ENCODE peak calls at places on chromosomes 6 and 20, in eight cellular contexts. I is CD8-positive, alpha-beta T cell; Z is IMR-90; T is epithelial cell of esophagus; V is lower lobe of right lung; N is GM13977; B is mucosa of descending colon; K is right lobe of liver. S is an unnamed sample.

GRCh38 chr6:41549673-41550072 is 3.5 kb downstream of the FOXP4 start:
- DNase-seq in I (no peak), Z (no peak), T (no peak), V (no peak), N (no peak), B (no peak), K (no peak), S (no peak)

GRCh38 chr6:11819486-11819885 is 40.9 kb upstream of the ADTRP start:
- DNase-seq in I (no peak), Z (no peak), T (no peak), V (no peak), N (no peak), B (no peak), K (no peak), S (no peak)

GRCh38 chr6:7907159-7907558 is 3.4 kb downstream of the TXNDC5 start:
- DNase-seq in I (no peak), Z (no peak), T (no peak), V (no peak), N (no peak), B (no peak), K (no peak), S (no peak)

GRCh38 chr6:170067257-170067656 is 223.6 kb downstream of the DLL1 start:
- DNase-seq in I (no peak), Z (no peak), T (no peak), V (peak), N (no peak), B (no peak), K (no peak), S (peak)

GRCh38 chr20:44728835-44729342 is 13.7 kb downstream of the CCN5 start:
- DNase-seq in I (no peak), Z (peak), T (peak), V (peak), N (no peak), B (no peak), K (peak), S (no peak)

GRCh38 chr6:35310265-35310831 is 12.7 kb downstream of the DEF6 start:
- DNase-seq in I (peak), Z (no peak), T (no peak), V (no peak), N (no peak), B (no peak), K (no peak), S (no peak)

GRCh38 chr6:19873031-19873430 is 35.9 kb downstream of the ID4 start:
- DNase-seq in I (no peak), Z (no peak), T (no peak), V (no peak), N (no peak), B (no peak), K (no peak), S (no peak)

GRCh38 chr6:25789475-25789874 is 34.9 kb downstream of the SLC17A4 start:
- DNase-seq in I (no peak), Z (no peak), T (no peak), V (no peak), N (no peak), B (no peak), K (no peak), S (no peak)

GRCh38 chr20:1225263-1225728 is 548 bp upstream of the RAD21L1 start:
- DNase-seq in I (no peak), Z (no peak), T (no peak), V (no peak), N (no peak), B (no peak), K (no peak), S (peak)

GRCh38 chr6:137399949-137400443 is 94.2 kb downstream of the OLIG3 start:
- DNase-seq in I (no peak), Z (no peak), T (no peak), V (no peak), N (no peak), B (no peak), K (no peak), S (no peak)

GRCh38 chr6:25070547-25071366 is 135.0 kb upstream of the RIPOR2 start:
- DNase-seq in I (peak), Z (peak), T (peak), V (peak), N (peak), B (peak), K (peak), S (no peak)

GRCh38 chr6:18307006-18307405 is 42.7 kb upstream of the DEK start:
- DNase-seq in I (no peak), Z (peak), T (peak), V (no peak), N (no peak), B (no peak), K (no peak), S (no peak)

GRCh38 chr20:36574278-36575065 is 1.1 kb downstream of the TGIF2 start:
- DNase-seq in I (peak), Z (peak), T (peak), V (peak), N (peak), B (peak), K (peak), S (no peak)

GRCh38 chr20:35489717-35490116 is 34.3 kb downstream of the CEP250 start:
- DNase-seq in I (peak), Z (no peak), T (no peak), V (no peak), N (no peak), B (no peak), K (no peak), S (no peak)

GRCh38 chr20:62141397-62142251 is 1.6 kb downstream of the PSMA7 start:
- DNase-seq in I (peak), Z (peak), T (peak), V (no peak), N (no peak), B (peak), K (no peak), S (no peak)

GRCh38 chr6:160133441-160134336 is 12.1 kb downstream of the SLC22A1 start:
- DNase-seq in I (no peak), Z (no peak), T (no peak), V (no peak), N (peak), B (no peak), K (no peak), S (no peak)

GRCh38 chr20:14344746-14345145 is 7.3 kb upstream of the FLRT3 start:
- DNase-seq in I (no peak), Z (no peak), T (no peak), V (no peak), N (no peak), B (no peak), K (no peak), S (no peak)

GRCh38 chr20:59662856-59663512 is 58.6 kb downstream of the PHACTR3 start:
- DNase-seq in I (no peak), Z (no peak), T (no peak), V (no peak), N (no peak), B (no peak), K (no peak), S (no peak)

GRCh38 chr20:3672864-3673550 is 8.8 kb downstream of the ADAM33 start:
- DNase-seq in I (no peak), Z (no peak), T (no peak), V (peak), N (no peak), B (no peak), K (no peak), S (no peak)

GRCh38 chr6:97095466-97095865 is 170.9 kb downstream of the KLHL32 start:
- DNase-seq in I (no peak), Z (no peak), T (peak), V (no peak), N (no peak), B (no peak), K (no peak), S (no peak)

GRCh38 chr6:90144396-90144795 is 152.2 kb downstream of the BACH2 start:
- DNase-seq in I (no peak), Z (no peak), T (peak), V (no peak), N (peak), B (no peak), K (no peak), S (no peak)

GRCh38 chr6:159762681-159763293 is 942 bp downstream of the ACAT2 start:
- DNase-seq in I (peak), Z (no peak), T (peak), V (peak), N (peak), B (peak), K (peak), S (no peak)

GRCh38 chr6:158707826-158708225 is 58.0 kb downstream of the SYTL3 start:
- DNase-seq in I (no peak), Z (no peak), T (peak), V (peak), N (no peak), B (peak), K (no peak), S (no peak)

GRCh38 chr20:38091447-38092216 is 58.1 kb downstream of the RPRD1B start:
- DNase-seq in I (no peak), Z (peak), T (no peak), V (no peak), N (peak), B (no peak), K (no peak), S (no peak)

GRCh38 chr20:35702051-35702823 is 3.0 kb downstream of the ROMO1 start:
- DNase-seq in I (no peak), Z (peak), T (peak), V (no peak), N (no peak), B (no peak), K (no peak), S (no peak)

GRCh38 chr6:98975331-98975891 is 27.7 kb upstream of the FBXL4 start:
- DNase-seq in I (no peak), Z (no peak), T (no peak), V (no peak), N (no peak), B (no peak), K (no peak), S (no peak)

GRCh38 chr20:3616250-3616649 is 46.9 kb downstream of the GFRA4 start:
- DNase-seq in I (no peak), Z (peak), T (no peak), V (peak), N (no peak), B (no peak), K (no peak), S (no peak)

GRCh38 chr6:167409689-167410088 is 84.8 kb downstream of the TTLL2 start:
- DNase-seq in I (no peak), Z (no peak), T (no peak), V (no peak), N (no peak), B (no peak), K (no peak), S (no peak)

DNA sequence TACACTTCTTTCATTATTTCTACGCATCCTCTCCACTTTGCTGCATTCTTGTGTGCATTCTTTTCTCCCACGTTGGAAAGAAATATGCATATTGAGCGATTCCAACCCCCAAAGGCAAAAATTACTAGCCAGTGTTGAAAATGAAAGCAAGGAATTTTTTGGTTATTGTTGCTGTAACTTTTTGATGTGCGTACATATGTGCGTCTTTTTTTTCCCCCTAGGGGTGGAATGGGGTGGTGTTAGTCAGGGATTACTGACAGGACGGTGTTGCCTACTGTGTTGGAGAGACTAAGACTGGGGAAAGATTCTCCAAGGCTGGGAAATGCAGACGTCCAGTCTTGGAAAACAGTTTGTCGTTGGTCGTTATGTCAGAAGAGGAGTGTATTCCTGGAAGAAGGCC is 44.2 kb upstream of the ESR1 start:
- DNase-seq in I (no peak), Z (peak), T (peak), V (no peak), N (no peak), B (no peak), K (no peak), S (no peak)
- TF ChIP-seq CTCF in I (no peak), Z (peak), T (peak), V (peak), N (no peak), B (no peak), K (no peak), S (peak)

DNA sequence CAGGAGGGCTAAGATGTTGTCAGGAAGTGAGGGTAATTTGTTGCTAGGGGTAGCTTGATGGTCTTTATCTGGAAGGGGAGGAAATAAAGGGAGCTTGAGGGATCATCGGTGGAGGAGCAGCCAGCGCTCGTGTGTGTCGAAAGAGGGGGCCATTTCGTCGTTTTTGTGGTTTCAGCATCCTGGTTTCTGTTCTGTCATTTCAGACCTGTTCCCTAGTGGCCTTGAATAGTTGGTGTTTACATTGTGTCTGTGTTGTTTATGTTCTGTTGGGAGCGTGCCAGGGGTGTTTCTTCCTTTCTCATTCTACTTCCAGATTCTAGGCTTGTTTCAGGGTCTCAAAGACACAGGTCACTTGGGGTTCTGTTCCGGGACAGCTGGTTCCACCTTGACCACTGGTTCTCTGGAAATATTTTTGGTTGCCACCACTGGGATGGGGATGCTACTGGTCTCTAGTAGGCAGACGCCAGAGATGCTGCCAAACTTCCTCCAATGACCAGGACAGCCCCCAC is 113.9 kb upstream of the NAA20 start:
- DNase-seq in I (no peak), Z (peak), T (peak), V (peak), N (peak), B (peak), K (no peak), S (no peak)
- TF ChIP-seq CTCF in I (no peak), Z (peak), T (peak), V (peak), N (peak), B (no peak), K (no peak), S (no peak)

DNA sequence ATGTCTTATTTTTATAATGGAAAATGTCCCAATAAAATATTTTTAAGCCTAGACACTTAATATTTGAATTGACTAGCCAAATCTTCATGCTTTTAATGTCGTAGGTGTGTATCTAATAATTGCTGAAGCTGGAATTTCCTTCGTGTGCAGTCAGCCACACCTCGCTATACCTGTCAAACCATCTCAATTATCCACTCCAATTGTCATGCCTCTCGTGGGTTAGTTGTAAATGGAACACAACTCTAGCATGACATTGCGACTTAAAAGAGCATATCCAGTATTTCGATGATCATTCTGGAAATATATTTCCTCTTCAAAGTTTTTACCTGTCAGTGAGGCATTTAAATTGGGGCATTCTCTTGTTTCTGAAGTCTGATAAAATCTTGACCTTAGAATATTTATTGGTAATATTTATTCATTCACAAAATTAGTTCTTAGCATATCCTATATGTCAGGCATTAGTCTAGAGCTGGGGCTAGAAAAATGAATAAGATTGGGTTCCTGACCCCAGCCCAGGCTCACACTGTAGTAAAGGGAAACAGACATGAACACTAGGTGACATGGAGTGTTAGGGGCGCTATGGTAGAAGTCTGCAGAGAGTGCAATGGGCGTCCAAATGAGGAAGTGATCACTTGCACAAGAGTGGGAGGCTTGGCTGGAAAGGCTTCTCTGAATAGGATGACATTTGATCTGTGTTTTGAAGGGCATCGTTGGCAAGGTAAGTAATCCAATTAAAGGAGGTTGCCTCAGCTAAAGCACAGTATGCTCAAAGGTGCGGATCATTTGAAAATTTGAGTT is 11.0 kb upstream of the CFAP206 start:
- DNase-seq in I (no peak), Z (no peak), T (no peak), V (no peak), N (peak), B (no peak), K (no peak), S (no peak)
- TF ChIP-seq CTCF in I (no peak), Z (no peak), T (no peak), V (no peak), N (peak), B (no peak), K (no peak), S (no peak)

GRCh38 chr6:27651371-27651732 is 178.4 kb upstream of the ZNF184 start:
- DNase-seq in I (no peak), Z (no peak), T (peak), V (no peak), N (no peak), B (no peak), K (no peak), S (no peak)

DNA sequence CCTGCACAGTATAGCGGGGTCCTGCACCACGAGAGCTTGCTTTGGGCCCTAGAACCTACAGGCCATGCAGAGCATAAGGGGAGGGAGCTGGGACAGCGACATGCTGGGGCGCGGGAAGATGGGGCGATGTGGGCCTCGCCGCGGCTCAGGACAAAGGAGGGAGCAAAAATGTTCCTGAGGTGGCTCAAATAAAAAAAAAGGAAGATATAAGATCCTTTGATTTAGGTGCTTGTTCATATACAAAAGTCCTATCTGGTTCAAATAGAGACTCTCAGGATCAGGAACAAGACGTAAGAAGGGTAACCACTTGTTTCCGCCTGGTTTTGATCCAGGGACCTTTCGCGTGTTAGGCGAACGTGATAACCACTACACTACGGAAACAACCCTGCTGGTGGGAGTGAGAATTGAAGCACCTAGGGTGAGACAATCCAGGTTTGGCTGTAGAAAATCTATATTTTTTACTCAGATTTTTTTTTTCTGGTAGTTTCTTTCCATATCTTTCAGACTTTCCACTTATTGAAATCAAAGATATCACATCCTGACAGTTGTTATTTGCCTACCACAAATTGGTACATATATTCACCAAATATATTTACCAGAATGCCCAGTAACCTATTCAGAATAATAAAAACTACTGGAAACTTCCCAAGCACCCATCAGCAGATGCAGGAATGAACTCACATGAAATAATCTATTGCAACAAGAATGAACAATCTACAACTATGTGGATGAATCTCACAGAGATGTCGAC is 177.9 kb upstream of the ZNF184 start:
- DNase-seq in I (no peak), Z (peak), T (peak), V (no peak), N (peak), B (peak), K (no peak), S (no peak)
- TF ChIP-seq CTCF in I (no peak), Z (no peak), T (peak), V (no peak), N (peak), B (no peak), K (no peak), S (peak)

GRCh38 chr6:149806127-149806526 is 56.6 kb downstream of the PCMT1 start:
- DNase-seq in I (no peak), Z (peak), T (no peak), V (no peak), N (no peak), B (no peak), K (no peak), S (no peak)
- TF ChIP-seq CTCF in I (no peak), Z (no peak), T (no peak), V (no peak), N (no peak), B (no peak), K (no peak), S (no peak)

GRCh38 chr20:63955846-63956663 is at the start of gene UCKL1:
- DNase-seq in I (peak), Z (peak), T (peak), V (peak), N (peak), B (peak), K (peak), S (no peak)
- TF ChIP-seq CTCF in I (no peak), Z (no peak), T (no peak), V (no peak), N (no peak), B (no peak), K (no peak), S (peak)